ENCODE peak calls at places on chromosomes 13 and 19, in eight cellular contexts. One of them, this sample, is unnamed.

GRCh38 chr13:83883061-83883523 is 818 bp upstream of the SLITRK1 start:
- DNase-seq in AG10803: no peak
- DNase-seq in HT1080: no peak
- DNase-seq in T-helper 9 cell: no peak
- DNase-seq in ecto neural progenitor cell: peak
- DNase-seq in activated naive CD4-positive, alpha-beta T cell treated with anti-CD3 and anti-CD28 coated beads, Interleukin-2, amount 50 U/mL, for 16 hours: no peak
- DNase-seq in endothelial cell: no peak
- DNase-seq in thoracic aorta: no peak
- DNase-seq in this sample: no peak

GRCh38 chr19:43439183-43440063 is 24.7 kb downstream of the TEX101 start:
- DNase-seq in AG10803: peak
- DNase-seq in HT1080: peak
- DNase-seq in T-helper 9 cell: peak
- DNase-seq in ecto neural progenitor cell: no peak
- DNase-seq in activated naive CD4-positive, alpha-beta T cell treated with anti-CD3 and anti-CD28 coated beads, Interleukin-2, amount 50 U/mL, for 16 hours: no peak
- DNase-seq in endothelial cell: no peak
- DNase-seq in thoracic aorta: no peak
- DNase-seq in this sample: peak

GRCh38 chr13:105153626-105154025 is 1381.8 kb downstream of the EFNB2 start:
- DNase-seq in AG10803: no peak
- DNase-seq in HT1080: no peak
- DNase-seq in T-helper 9 cell: no peak
- DNase-seq in ecto neural progenitor cell: no peak
- DNase-seq in activated naive CD4-positive, alpha-beta T cell treated with anti-CD3 and anti-CD28 coated beads, Interleukin-2, amount 50 U/mL, for 16 hours: no peak
- DNase-seq in endothelial cell: no peak
- DNase-seq in thoracic aorta: no peak
- DNase-seq in this sample: no peak

GRCh38 chr13:98350746-98351330 is 173.8 kb upstream of the RNF113B start:
- DNase-seq in AG10803: no peak
- DNase-seq in HT1080: no peak
- DNase-seq in T-helper 9 cell: no peak
- DNase-seq in ecto neural progenitor cell: no peak
- DNase-seq in activated naive CD4-positive, alpha-beta T cell treated with anti-CD3 and anti-CD28 coated beads, Interleukin-2, amount 50 U/mL, for 16 hours: no peak
- DNase-seq in endothelial cell: no peak
- DNase-seq in thoracic aorta: no peak
- DNase-seq in this sample: no peak

GRCh38 chr19:58033741-58034475 is at the start of gene ZSCAN1:
- DNase-seq in AG10803: peak
- DNase-seq in HT1080: no peak
- DNase-seq in T-helper 9 cell: no peak
- DNase-seq in ecto neural progenitor cell: peak
- DNase-seq in activated naive CD4-positive, alpha-beta T cell treated with anti-CD3 and anti-CD28 coated beads, Interleukin-2, amount 50 U/mL, for 16 hours: no peak
- DNase-seq in endothelial cell: peak
- DNase-seq in thoracic aorta: no peak
- DNase-seq in this sample: peak

GRCh38 chr19:49216076-49216475 is 58.5 kb downstream of the TRPM4 start:
- DNase-seq in AG10803: peak
- DNase-seq in HT1080: peak
- DNase-seq in T-helper 9 cell: no peak
- DNase-seq in ecto neural progenitor cell: no peak
- DNase-seq in activated naive CD4-positive, alpha-beta T cell treated with anti-CD3 and anti-CD28 coated beads, Interleukin-2, amount 50 U/mL, for 16 hours: no peak
- DNase-seq in endothelial cell: no peak
- DNase-seq in thoracic aorta: no peak
- DNase-seq in this sample: no peak

GRCh38 chr13:113320226-113320875 is 23.3 kb downstream of the LAMP1 start:
- DNase-seq in AG10803: no peak
- DNase-seq in HT1080: no peak
- DNase-seq in T-helper 9 cell: no peak
- DNase-seq in ecto neural progenitor cell: no peak
- DNase-seq in activated naive CD4-positive, alpha-beta T cell treated with anti-CD3 and anti-CD28 coated beads, Interleukin-2, amount 50 U/mL, for 16 hours: no peak
- DNase-seq in endothelial cell: no peak
- DNase-seq in thoracic aorta: no peak
- DNase-seq in this sample: no peak

GRCh38 chr13:46278474-46278873 is 66.7 kb downstream of the LRRC63 start:
- DNase-seq in AG10803: no peak
- DNase-seq in HT1080: no peak
- DNase-seq in T-helper 9 cell: no peak
- DNase-seq in ecto neural progenitor cell: peak
- DNase-seq in activated naive CD4-positive, alpha-beta T cell treated with anti-CD3 and anti-CD28 coated beads, Interleukin-2, amount 50 U/mL, for 16 hours: no peak
- DNase-seq in endothelial cell: no peak
- DNase-seq in thoracic aorta: no peak
- DNase-seq in this sample: no peak

GRCh38 chr19:32662186-32662585 is 12.8 kb downstream of the ANKRD27 start:
- DNase-seq in AG10803: peak
- DNase-seq in HT1080: peak
- DNase-seq in T-helper 9 cell: no peak
- DNase-seq in ecto neural progenitor cell: no peak
- DNase-seq in activated naive CD4-positive, alpha-beta T cell treated with anti-CD3 and anti-CD28 coated beads, Interleukin-2, amount 50 U/mL, for 16 hours: no peak
- DNase-seq in endothelial cell: no peak
- DNase-seq in thoracic aorta: no peak
- DNase-seq in this sample: no peak

GRCh38 chr13:44972956-44973581 is 16.2 kb downstream of the NUFIP1 start:
- DNase-seq in AG10803: peak
- DNase-seq in HT1080: peak
- DNase-seq in T-helper 9 cell: no peak
- DNase-seq in ecto neural progenitor cell: no peak
- DNase-seq in activated naive CD4-positive, alpha-beta T cell treated with anti-CD3 and anti-CD28 coated beads, Interleukin-2, amount 50 U/mL, for 16 hours: no peak
- DNase-seq in endothelial cell: no peak
- DNase-seq in thoracic aorta: no peak
- DNase-seq in this sample: no peak

GRCh38 chr13:42348576-42348975 is 76.6 kb downstream of the AKAP11 start:
- DNase-seq in AG10803: no peak
- DNase-seq in HT1080: no peak
- DNase-seq in T-helper 9 cell: no peak
- DNase-seq in ecto neural progenitor cell: no peak
- DNase-seq in activated naive CD4-positive, alpha-beta T cell treated with anti-CD3 and anti-CD28 coated beads, Interleukin-2, amount 50 U/mL, for 16 hours: no peak
- DNase-seq in endothelial cell: no peak
- DNase-seq in thoracic aorta: no peak
- DNase-seq in this sample: no peak

GRCh38 chr13:57698851-57699250 is 67.3 kb downstream of the PCDH17 start:
- DNase-seq in AG10803: no peak
- DNase-seq in HT1080: no peak
- DNase-seq in T-helper 9 cell: no peak
- DNase-seq in ecto neural progenitor cell: no peak
- DNase-seq in activated naive CD4-positive, alpha-beta T cell treated with anti-CD3 and anti-CD28 coated beads, Interleukin-2, amount 50 U/mL, for 16 hours: no peak
- DNase-seq in endothelial cell: no peak
- DNase-seq in thoracic aorta: no peak
- DNase-seq in this sample: no peak

GRCh38 chr19:17125052-17125727 is 49.6 kb downstream of the MYO9B start:
- DNase-seq in AG10803: peak
- DNase-seq in HT1080: no peak
- DNase-seq in T-helper 9 cell: no peak
- DNase-seq in ecto neural progenitor cell: no peak
- DNase-seq in activated naive CD4-positive, alpha-beta T cell treated with anti-CD3 and anti-CD28 coated beads, Interleukin-2, amount 50 U/mL, for 16 hours: peak
- DNase-seq in endothelial cell: no peak
- DNase-seq in thoracic aorta: no peak
- DNase-seq in this sample: no peak

GRCh38 chr19:35977446-35978222 is 17.4 kb upstream of the SDHAF1 start:
- DNase-seq in AG10803: no peak
- DNase-seq in HT1080: peak
- DNase-seq in T-helper 9 cell: no peak
- DNase-seq in ecto neural progenitor cell: peak
- DNase-seq in activated naive CD4-positive, alpha-beta T cell treated with anti-CD3 and anti-CD28 coated beads, Interleukin-2, amount 50 U/mL, for 16 hours: no peak
- DNase-seq in endothelial cell: peak
- DNase-seq in thoracic aorta: no peak
- DNase-seq in this sample: no peak

GRCh38 chr19:56837004-56837403 is 3.5 kb downstream of the PEG3 start:
- DNase-seq in AG10803: no peak
- DNase-seq in HT1080: no peak
- DNase-seq in T-helper 9 cell: no peak
- DNase-seq in ecto neural progenitor cell: no peak
- DNase-seq in activated naive CD4-positive, alpha-beta T cell treated with anti-CD3 and anti-CD28 coated beads, Interleukin-2, amount 50 U/mL, for 16 hours: no peak
- DNase-seq in endothelial cell: no peak
- DNase-seq in thoracic aorta: no peak
- DNase-seq in this sample: no peak